ENCODE peak calls at places on chromosomes 12 and 14, in ten cellular contexts. K is T-cell; H is activated gamma-delta T cell treated with Interleukin-2 at 50 U/mL for 16 hours; S is HCT116; T is endodermal cell; W is activated CD4-positive, alpha-beta memory T cell treated with anti-CD3 and anti-CD28 coated beads, Interleukin-2, amount 10 ng/mL, durations not matched to agents 7 days and 5 days; D is activated CD4-positive, CD25-positive, alpha-beta regulatory T cell; A is IMR-90; X is neural progenitor cell; G is NCI-H69. L is an unnamed sample.

GRCh38 chr12:39327965-39328364 is 115.0 kb downstream of the KIF21A start:
- DNase-seq in W (no peak), T (no peak), X (no peak), D (no peak), G (no peak), K (no peak), A (no peak), S (no peak), H (no peak), L (no peak)

GRCh38 chr12:84874125-84874824 is 38.3 kb downstream of the SLC6A15 start:
- DNase-seq in T (no peak), X (peak; percentile 77), D (no peak), K (no peak), A (peak; percentile 60), G (peak; percentile 82), S (peak; percentile 55), W (no peak), H (no peak), L (no peak)

GRCh38 chr14:52090936-52091335 is 22.1 kb upstream of the NID2 start:
- DNase-seq in X (no peak), H (no peak), A (no peak), K (no peak), D (no peak), G (no peak), W (no peak), S (no peak), T (no peak), L (no peak)

GRCh38 chr14:38900887-38901286 is 202.1 kb downstream of the SEC23A start:
- DNase-seq in D (no peak), W (no peak), K (no peak), S (no peak), X (no peak), H (no peak), G (peak; percentile 81), T (no peak), A (no peak), L (no peak)

GRCh38 chr14:22070119-22070982 is 396.7 kb upstream of the OR4E1 start:
- DNase-seq in S (no peak), X (peak; percentile 53), A (no peak), T (peak; percentile 80), D (peak; percentile 14), G (no peak), K (peak; percentile 57), W (peak; percentile 70), H (peak; percentile 62), L (no peak)

GRCh38 chr12:57131896-57132744 is 3.8 kb downstream of the LRP1 start:
- DNase-seq in S (no peak), A (no peak), K (no peak), H (no peak), T (peak; percentile 57), X (no peak), W (no peak), D (no peak), G (peak; percentile 33), L (no peak)

GRCh38 chr12:95473440-95473946 is 459 bp upstream of the METAP2 start:
- DNase-seq in A (peak; percentile 41), X (peak; percentile 45), G (peak; percentile 70), T (no peak), S (peak; percentile 19), D (no peak), H (peak; percentile 23), W (peak; percentile 32), K (peak; percentile 39), L (no peak)

GRCh38 chr14:68795602-68796417 is 2.9 kb upstream of the ZFP36L1 start:
- DNase-seq in W (peak; percentile 84), A (peak; percentile 79), D (peak; percentile 66), T (peak; percentile 93), K (peak; percentile 75), G (peak; percentile 71), S (no peak), X (peak; percentile 88), H (peak; percentile 68), L (peak; percentile 61)

GRCh38 chr12:59322473-59322872 is 273.4 kb upstream of the SLC16A7 start:
- DNase-seq in S (no peak), H (no peak), W (no peak), G (peak; percentile 43), X (no peak), T (peak; percentile 54), D (no peak), A (no peak), K (no peak), L (no peak)

GRCh38 chr12:33967760-33968159 is 54.5 kb upstream of the ALG10 start:
- DNase-seq in T (no peak), A (no peak), D (no peak), S (no peak), G (no peak), H (no peak), K (no peak), W (no peak), X (no peak), L (no peak)

GRCh38 chr12:132529156-132529839 is 39.3 kb downstream of the FBRSL1 start:
- DNase-seq in G (no peak), W (no peak), D (no peak), H (no peak), A (no peak), S (no peak), T (no peak), X (no peak), K (no peak), L (no peak)

GRCh38 chr12:49201595-49202295 is 12.9 kb upstream of the TUBA1A start:
- DNase-seq in K (no peak), S (no peak), G (peak; percentile 86), A (peak; percentile 70), H (no peak), T (peak; percentile 60), D (no peak), X (peak; percentile 54), W (no peak), L (no peak)

GRCh38 chr12:55965941-55966407 is at the start of gene PMEL:
- DNase-seq in T (peak; percentile 79), H (no peak), K (no peak), S (no peak), X (peak; percentile 81), W (no peak), G (no peak), D (no peak), A (no peak), L (no peak)

GRCh38 chr12:50200507-50201273 is 33.5 kb upstream of the CERS5 start:
- DNase-seq in H (no peak), T (no peak), W (no peak), G (no peak), X (no peak), D (no peak), S (no peak), A (peak; percentile 81), K (no peak), L (no peak)

GRCh38 chr14:26281280-26281998 is 316.4 kb downstream of the NOVA1 start:
- DNase-seq in G (peak; percentile 63), W (no peak), A (peak; percentile 87), S (no peak), T (peak; percentile 58), D (no peak), X (no peak), H (no peak), K (no peak), L (no peak)

GRCh38 chr14:52124791-52125661 is 56.2 kb upstream of the NID2 start:
- DNase-seq in X (peak; percentile 27), W (no peak), H (no peak), D (no peak), S (no peak), T (no peak), G (peak; percentile 76), A (peak; percentile 87), K (no peak), L (peak; percentile 63)